ENCODE peak calls at places on chromosomes 6 and 20, in six cellular contexts. E is SK-N-SH, W is HL-60, L is H1, R is GM12878, U is K562. C is an unnamed sample.

GRCh38 chr6:134097114-134097707 is 44.8 kb upstream of the SLC2A12 start:
- DNase-seq in E (peak; percentile 69), W (peak; percentile 17), L (peak; percentile 71), R (peak; percentile 3), U (peak; percentile 72), C (peak; percentile 69)

GRCh38 chr20:5482791-5483190 is 166.0 kb upstream of the PROKR2 start:
- DNase-seq in E (no peak), W (no peak), L (no peak), R (no peak), U (no peak), C (no peak)

GRCh38 chr6:134201716-134202115 is 116.2 kb downstream of the SGK1 start:
- DNase-seq in E (no peak), W (peak; percentile 54), L (no peak), R (no peak), U (no peak), C (no peak)

GRCh38 chr6:4635666-4636065 is 140.5 kb upstream of the CDYL start:
- DNase-seq in E (no peak), W (no peak), L (no peak), R (no peak), U (no peak), C (no peak)

GRCh38 chr6:45488884-45489283 is 111.2 kb upstream of the SUPT3H start:
- DNase-seq in E (no peak), W (no peak), L (no peak), R (no peak), U (no peak), C (no peak)

GRCh38 chr6:4820704-4821276 is 44.6 kb downstream of the CDYL start:
- DNase-seq in E (no peak), W (no peak), L (no peak), R (no peak), U (no peak), C (no peak)

GRCh38 chr20:35171753-35172433 is at the start of gene PROCR:
- DNase-seq in E (peak; percentile 51), W (peak; percentile 58), L (peak; percentile 79), R (no peak), U (peak; percentile 64), C (no peak)

GRCh38 chr20:36085686-36086267 is 68.8 kb upstream of the EPB41L1 start:
- DNase-seq in E (no peak), W (no peak), L (no peak), R (no peak), U (peak; percentile 82), C (peak; percentile 72)

GRCh38 chr6:39365281-39366074 is 43.0 kb upstream of the KCNK16 start:
- DNase-seq in E (no peak), W (no peak), L (no peak), R (no peak), U (no peak), C (no peak)

GRCh38 chr6:29926795-29927427 is 15.4 kb upstream of the HLA-A start:
- DNase-seq in E (no peak), W (no peak), L (peak; percentile 64), R (no peak), U (no peak), C (peak; percentile 78)

GRCh38 chr6:131146865-131147264 is 11.6 kb downstream of the AKAP7 start:
- DNase-seq in E (no peak), W (no peak), L (no peak), R (no peak), U (no peak), C (no peak)

GRCh38 chr6:109687271-109687721 is 3.7 kb downstream of the AK9 start:
- DNase-seq in E (no peak), W (peak; percentile 76), L (no peak), R (no peak), U (no peak), C (no peak)

GRCh38 chr6:52550014-52550575 is 26.8 kb downstream of the TRAM2 start:
- DNase-seq in E (no peak), W (no peak), L (no peak), R (no peak), U (no peak), C (no peak)

GRCh38 chr6:68012822-68013221 is 622.3 kb upstream of the ADGRB3 start:
- DNase-seq in E (no peak), W (no peak), L (no peak), R (no peak), U (no peak), C (no peak)

GRCh38 chr6:1802495-1803395 is 193.0 kb downstream of the FOXC1 start:
- DNase-seq in E (peak; percentile 72), W (no peak), L (no peak), R (no peak), U (no peak), C (no peak)

GRCh38 chr20:60715172-60715571 is 536.9 kb upstream of the CDH4 start:
- DNase-seq in E (peak; percentile 9), W (no peak), L (peak; percentile 68), R (no peak), U (peak; percentile 30), C (no peak)

GRCh38 chr20:50776122-50776795 is 18.6 kb upstream of the BCAS4 start:
- DNase-seq in E (no peak), W (no peak), L (no peak), R (no peak), U (no peak), C (no peak)

GRCh38 chr20:33159713-33160112 is 8.2 kb upstream of the BPIFA2 start:
- DNase-seq in E (no peak), W (no peak), L (no peak), R (no peak), U (no peak), C (no peak)

GRCh38 chr20:33064572-33065287 is 11.0 kb downstream of the BPIFB3 start:
- DNase-seq in E (no peak), W (no peak), L (no peak), R (no peak), U (no peak), C (no peak)

GRCh38 chr20:14451458-14451857 is 114.0 kb upstream of the FLRT3 start:
- DNase-seq in E (no peak), W (no peak), L (no peak), R (no peak), U (no peak), C (no peak)

GRCh38 chr20:41738584-41739193 is 120.5 kb upstream of the CHD6 start:
- DNase-seq in E (peak; percentile 64), W (peak; percentile 10), L (peak; percentile 74), R (no peak), U (peak; percentile 66), C (peak; percentile 49)

GRCh38 chr20:20594171-20594530 is 118.3 kb downstream of the RALGAPA2 start:
- DNase-seq in E (peak; percentile 15), W (no peak), L (no peak), R (no peak), U (no peak), C (peak; percentile 39)
- TF ChIP-seq GABPA in E (no peak), W (no peak), L (no peak), R (no peak), U (no peak), C (no peak)

DNA sequence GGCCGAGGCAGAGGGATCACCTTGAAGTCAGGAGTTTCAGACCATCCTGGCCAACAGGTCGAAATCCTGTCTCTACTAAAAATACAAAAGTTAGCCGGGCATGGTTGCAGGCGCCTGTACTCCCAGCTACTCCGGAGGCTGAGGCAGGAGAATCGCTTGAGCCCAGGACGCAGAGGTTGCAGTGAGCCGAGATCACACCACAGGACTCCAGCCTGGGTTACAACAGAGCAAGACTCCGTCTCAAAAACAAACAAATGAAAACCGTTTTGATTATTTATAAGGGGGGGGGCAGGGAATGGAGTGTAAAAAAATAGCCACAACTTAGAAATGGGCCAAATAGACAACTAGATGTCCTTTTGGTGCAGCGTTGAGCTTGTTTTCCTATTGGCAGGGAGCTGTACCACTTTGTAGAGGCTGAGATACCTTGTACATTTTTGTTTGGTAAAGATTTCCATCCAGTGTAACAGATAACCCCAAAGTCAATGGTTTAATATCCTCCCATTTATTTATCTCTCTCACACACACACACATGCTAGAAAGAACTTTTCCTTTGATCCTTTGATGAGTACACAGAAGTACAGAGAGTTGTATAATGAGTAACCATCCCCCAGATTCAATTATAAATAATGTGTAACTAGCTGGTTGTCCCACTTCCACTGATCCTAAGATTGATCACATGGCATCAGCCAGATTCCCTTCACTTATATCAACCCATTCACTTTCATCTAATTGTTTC is 477.5 kb downstream of the PRKN start:
- DNase-seq in E (no peak), W (no peak), L (no peak), R (no peak), U (no peak), C (peak; percentile 67)
- TF ChIP-seq GABPA in E (no peak), W (no peak), L (no peak), R (no peak), U (no peak), C (no peak)

GRCh38 chr6:95767897-95768463 is 190.6 kb downstream of the MANEA start:
- DNase-seq in E (no peak), W (no peak), L (no peak), R (no peak), U (no peak), C (no peak)

GRCh38 chr6:95768539-95768938 is 191.2 kb downstream of the MANEA start:
- DNase-seq in E (no peak), W (no peak), L (peak; percentile 52), R (no peak), U (no peak), C (peak; percentile 49)
- TF ChIP-seq GABPA in E (no peak), W (no peak), L (no peak), R (no peak), U (no peak), C (no peak)

DNA sequence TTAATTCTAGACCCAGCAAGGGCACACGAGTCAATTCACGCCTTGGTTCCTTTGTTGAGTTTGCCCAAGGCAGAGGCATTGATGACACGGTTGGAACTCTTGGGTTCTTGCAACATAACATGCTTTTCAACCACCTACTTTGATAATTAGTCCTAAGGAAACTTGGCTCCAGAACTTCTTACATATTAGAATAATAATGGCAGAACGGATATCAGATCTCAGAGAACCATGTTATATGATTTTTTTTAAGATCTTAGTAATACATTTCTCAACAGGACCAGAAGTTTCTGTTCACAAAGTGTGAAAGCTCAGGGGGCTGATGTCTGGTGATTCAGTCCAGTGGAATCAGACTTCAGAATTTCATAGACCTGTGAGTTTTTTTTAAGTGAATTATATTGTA is 19.2 kb downstream of the SPTLC3 start:
- DNase-seq in E (no peak), W (no peak), L (no peak), R (no peak), U (no peak), C (no peak)
- TF ChIP-seq GABPA in E (no peak), W (no peak), L (no peak), R (no peak), U (no peak), C (no peak)

GRCh38 chr20:32007787-32008616 is 2.2 kb upstream of the CCM2L start:
- DNase-seq in E (no peak), W (no peak), L (peak; percentile 62), R (no peak), U (no peak), C (no peak)
- TF ChIP-seq GABPA in E (no peak), W (no peak), L (no peak), R (no peak), U (peak; percentile 65), C (no peak)

GRCh38 chr20:47951521-47951951 is 166.3 kb upstream of the SULF2 start:
- DNase-seq in E (no peak), W (no peak), L (no peak), R (no peak), U (no peak), C (no peak)
- TF ChIP-seq GABPA in E (no peak), W (no peak), L (no peak), R (no peak), U (no peak), C (no peak)

GRCh38 chr6:152259234-152259633 is 377.9 kb downstream of the SYNE1 start:
- DNase-seq in E (no peak), W (no peak), L (no peak), R (no peak), U (no peak), C (no peak)
- TF ChIP-seq GABPA in E (no peak), W (no peak), L (no peak), R (no peak), U (no peak), C (no peak)

C was measured in HepG2.